ENCODE peak calls at places on chromosome 5, in ten cellular contexts. C, K, V, E, F, T, N, H, M and L are unnamed samples.

GRCh38 chr5:93800988-93801811 is 59.8 kb upstream of the POU5F2 start:
- DNase-seq in N (no peak), V (peak; percentile 68), C (no peak), T (peak; percentile 39), M (no peak), F (no peak), K (peak; percentile 63), H (peak; percentile 16), E (no peak), L (no peak)

GRCh38 chr5:58114324-58114723 is 345.6 kb downstream of the PLK2 start:
- DNase-seq in T (no peak), E (no peak), C (no peak), H (no peak), N (no peak), F (no peak), M (peak; percentile 21), K (no peak), V (peak; percentile 95), L (no peak)

GRCh38 chr5:8958602-8959001 is 587.3 kb downstream of the SEMA5A start:
- DNase-seq in M (no peak), N (no peak), F (no peak), K (no peak), T (no peak), H (no peak), V (no peak), C (no peak), E (no peak), L (no peak)

GRCh38 chr5:141849371-141850182 is 28.6 kb downstream of the PCDH1 start:
- DNase-seq in V (peak; percentile 43), K (peak; percentile 87), F (peak; percentile 87), T (peak; percentile 97), C (peak; percentile 78), N (peak; percentile 90), M (no peak), H (peak; percentile 93), E (peak; percentile 93), L (peak; percentile 93)

GRCh38 chr5:14983666-14984441 is 112.3 kb upstream of the ANKH start:
- DNase-seq in E (no peak), T (peak; percentile 49), M (no peak), F (no peak), N (no peak), K (no peak), H (no peak), V (no peak), C (no peak), L (no peak)

GRCh38 chr5:28390341-28390740 is 1352.0 kb upstream of the CDH9 start:
- DNase-seq in E (no peak), N (no peak), M (no peak), V (no peak), F (no peak), T (no peak), C (no peak), K (no peak), H (no peak), L (no peak)

GRCh38 chr5:123585871-123586270 is 73.9 kb downstream of the CSNK1G3 start:
- DNase-seq in C (no peak), M (no peak), K (no peak), F (no peak), H (no peak), N (no peak), V (peak; percentile 10), E (no peak), T (no peak), L (no peak)

GRCh38 chr5:95620870-95621838 is 1.3 kb downstream of the GPR150 start:
- DNase-seq in H (no peak), V (no peak), E (peak; percentile 84), K (peak; percentile 27), F (peak; percentile 17), M (no peak), T (peak; percentile 45), C (no peak), N (peak; percentile 32), L (peak; percentile 53)

GRCh38 chr5:175466700-175467318 is 11.6 kb upstream of the SFXN1 start:
- DNase-seq in T (no peak), K (no peak), M (no peak), N (peak; percentile 46), V (peak; percentile 40), F (peak; percentile 53), E (no peak), C (peak; percentile 81), H (no peak), L (no peak)

GRCh38 chr5:171966270-171966669 is 40.2 kb downstream of the FBXW11 start:
- DNase-seq in V (no peak), K (peak; percentile 71), E (no peak), F (no peak), N (no peak), T (no peak), C (no peak), M (no peak), H (no peak), L (no peak)

GRCh38 chr5:80204808-80205614 is 50.8 kb downstream of the SERINC5 start:
- DNase-seq in E (no peak), H (peak; percentile 36), K (no peak), F (no peak), T (peak; percentile 60), N (peak; percentile 27), M (no peak), V (peak; percentile 76), C (no peak), L (no peak)

GRCh38 chr5:75054110-75054930 is 2.0 kb upstream of the GCNT4 start:
- DNase-seq in T (peak; percentile 36), E (peak; percentile 81), C (peak; percentile 54), H (no peak), V (peak; percentile 65), N (peak; percentile 21), M (no peak), K (peak; percentile 66), F (peak; percentile 25), L (peak; percentile 53)

GRCh38 chr5:94618029-94618492 is 343 bp downstream of the KIAA0825 start:
- DNase-seq in C (peak; percentile 64), E (no peak), T (peak; percentile 78), N (peak; percentile 56), F (no peak), K (peak; percentile 66), V (peak; percentile 69), M (peak; percentile 7), H (peak; percentile 45), L (peak; percentile 83)

GRCh38 chr5:17216974-17217325 is 481 bp upstream of the BASP1 start:
- DNase-seq in M (no peak), C (peak; percentile 47), F (peak; percentile 33), V (peak; percentile 66), K (peak; percentile 88), E (peak; percentile 90), N (no peak), T (no peak), H (peak; percentile 7), L (peak; percentile 56)

GRCh38 chr5:167442922-167443321 is 848.5 kb upstream of the WWC1 start:
- DNase-seq in M (no peak), T (no peak), V (peak; percentile 74), H (no peak), N (no peak), F (no peak), K (no peak), E (no peak), C (no peak), L (no peak)

GRCh38 chr5:168468836-168469235 is 17.4 kb upstream of the RARS1 start:
- DNase-seq in T (no peak), E (no peak), V (peak; percentile 89), K (no peak), C (no peak), H (no peak), F (no peak), N (no peak), M (peak; percentile 52), L (no peak)

GRCh38 chr5:181161534-181162175 is 14.3 kb downstream of the OR2V2 start:
- DNase-seq in C (no peak), M (no peak), V (no peak), H (no peak), K (no peak), T (no peak), F (no peak), E (no peak), N (no peak), L (no peak)

GRCh38 chr5:176702952-176703641 is 55.8 kb downstream of the TSPAN17 start:
- DNase-seq in V (no peak), H (no peak), E (no peak), N (no peak), F (no peak), K (no peak), M (no peak), T (no peak), C (no peak), L (no peak)

DNA sequence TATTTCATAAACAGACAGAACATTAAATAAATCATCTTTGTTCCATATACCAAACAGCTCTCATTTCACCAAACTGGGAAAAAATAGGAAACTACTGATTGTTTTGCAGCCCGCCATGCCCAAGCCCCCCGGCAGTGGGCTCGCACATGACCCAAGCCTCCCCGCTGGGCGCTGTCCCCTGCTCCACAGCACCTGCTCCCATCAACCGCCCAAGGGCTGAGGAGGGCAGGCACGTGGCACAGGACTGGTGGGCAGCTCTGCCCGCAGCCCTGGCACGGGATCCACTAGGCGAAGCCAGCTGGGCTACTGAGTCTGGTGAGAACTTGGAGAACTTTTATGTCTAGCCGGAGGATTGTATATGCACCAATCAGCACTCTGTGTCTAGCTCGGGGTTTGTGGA is 554.8 kb upstream of the CCNG1 start:
- DNase-seq in C (no peak), T (no peak), H (no peak), V (no peak), F (no peak), N (no peak), K (no peak), M (no peak), E (peak; percentile 58), L (no peak)
- H3K9me3 ChIP-seq in C (no peaks in the 10 kb centered on the region), T (no peaks in the 10 kb centered on the region), H (no peaks in the 10 kb centered on the region), V (no peaks in the 10 kb centered on the region), F (no peaks in the 10 kb centered on the region), N (no peaks in the 10 kb centered on the region), K (no peaks in the 10 kb centered on the region), M (peaks cover 18% of the 10 kb centered on the region), E (no peaks in the 10 kb centered on the region), L (no peaks in the 10 kb centered on the region)

GRCh38 chr5:60929024-60929423 is 15.8 kb downstream of the ERCC8 start:
- DNase-seq in H (no peak), T (no peak), F (no peak), M (no peak), V (no peak), E (no peak), C (no peak), K (no peak), N (no peak), L (no peak)
- TF ChIP-seq CTCF in H (no peak), T (peak; percentile 14), F (no peak), M (peak; percentile 31), V (peak; percentile 7), E (no peak), C (no peak), K (peak; percentile 47), N (no peak), L (no peak)

DNA sequence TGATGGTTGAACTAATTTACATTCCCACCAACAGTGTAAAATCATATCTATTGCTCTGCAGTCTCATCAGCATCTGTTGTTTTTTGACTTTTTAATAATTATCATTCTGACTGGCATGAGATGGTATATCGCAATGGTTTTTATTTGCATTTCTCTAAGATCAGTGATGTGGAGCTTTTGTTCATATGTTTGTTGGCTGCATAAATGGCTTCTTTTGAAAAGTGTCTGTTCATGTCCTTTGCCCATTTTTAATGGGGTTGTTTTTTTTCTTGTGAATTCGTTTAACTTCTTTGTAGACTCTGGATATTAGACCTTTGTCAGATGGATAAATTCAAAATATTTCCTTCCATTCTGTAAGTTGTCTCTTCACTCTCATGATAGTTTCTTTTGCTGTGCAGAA is 115.2 kb upstream of the CDH12 start:
- DNase-seq in K (no peak), M (no peak), T (no peak), N (no peak), F (no peak), H (no peak), E (no peak), V (no peak), C (no peak), L (no peak)
- H3K27ac ChIP-seq in K (no peak overlapping the region), M (no peak overlapping the region), T (no peak overlapping the region), N (no peak overlapping the region), F (no peak overlapping the region), H (no peak overlapping the region), E (no peak overlapping the region), V (no peak overlapping the region), C (no peak overlapping the region), L (no peak overlapping the region)

GRCh38 chr5:67030289-67031069 is 166.1 kb downstream of the CD180 start:
- DNase-seq in K (no peak), N (no peak), V (no peak), T (no peak), C (no peak), H (no peak), E (no peak), M (no peak), F (no peak), L (no peak)
- H3K9me3 ChIP-seq in K (no peaks in the 10 kb centered on the region), N (no peaks in the 10 kb centered on the region), V (no peaks in the 10 kb centered on the region), T (no peaks in the 10 kb centered on the region), C (no peaks in the 10 kb centered on the region), H (no peaks in the 10 kb centered on the region), E (no peaks in the 10 kb centered on the region), M (no peaks in the 10 kb centered on the region), F (no peaks in the 10 kb centered on the region), L (no peaks in the 10 kb centered on the region)